ENCODE peak calls at places on chromosomes 11 and 22, in four cellular contexts. V, H, L and D are unnamed samples.

GRCh38 chr22:25970348-25970995 is 198.8 kb upstream of the SEZ6L start:
- DNase-seq in V (no peak), H (no peak), L (no peak), D (no peak)

GRCh38 chr11:69290791-69291190 is 3.2 kb upstream of the MYEOV start:
- DNase-seq in V (no peak), L (no peak), H (no peak), D (no peak)

GRCh38 chr11:9072790-9073189 is 18.6 kb downstream of the SCUBE2 start:
- DNase-seq in V (no peak), L (no peak), H (no peak), D (no peak)

GRCh38 chr22:27090595-27090994 is 433.2 kb downstream of the MIAT start:
- DNase-seq in L (no peak), H (no peak), V (no peak), D (no peak)

GRCh38 chr11:66311965-66312548 is 4.8 kb downstream of the CD248 start:
- DNase-seq in V (peak), H (peak), L (peak), D (peak)

GRCh38 chr11:43573233-43573632 is 107.3 kb upstream of the HSD17B12 start:
- DNase-seq in V (no peak), H (peak), L (no peak), D (peak)

GRCh38 chr11:72617080-72617744 is 57.0 kb downstream of the PDE2A start:
- DNase-seq in V (no peak), H (no peak), L (no peak), D (peak)

GRCh38 chr11:76436020-76436419 is 8.8 kb upstream of the EMSY start:
- DNase-seq in H (no peak), L (no peak), V (no peak), D (no peak)

GRCh38 chr11:26867286-26867685 is 126.6 kb upstream of the FIBIN start:
- DNase-seq in L (no peak), H (no peak), V (no peak), D (no peak)

GRCh38 chr11:77171885-77172665 is 44.0 kb downstream of the MYO7A start:
- DNase-seq in L (no peak), V (no peak), H (peak), D (no peak)

GRCh38 chr11:12687740-12688139 is 13.5 kb downstream of the TEAD1 start:
- DNase-seq in L (no peak), V (no peak), H (no peak), D (no peak)

GRCh38 chr22:43319661-43320486 is 23.3 kb downstream of the SCUBE1 start:
- DNase-seq in H (no peak), L (no peak), V (no peak), D (no peak)

GRCh38 chr11:103108933-103109817 is at the start of gene DYNC2H1:
- DNase-seq in V (peak), L (peak), H (peak), D (peak)
- H3K4me3 ChIP-seq in V (peak), L (peak), H (peak), D (peak)

DNA sequence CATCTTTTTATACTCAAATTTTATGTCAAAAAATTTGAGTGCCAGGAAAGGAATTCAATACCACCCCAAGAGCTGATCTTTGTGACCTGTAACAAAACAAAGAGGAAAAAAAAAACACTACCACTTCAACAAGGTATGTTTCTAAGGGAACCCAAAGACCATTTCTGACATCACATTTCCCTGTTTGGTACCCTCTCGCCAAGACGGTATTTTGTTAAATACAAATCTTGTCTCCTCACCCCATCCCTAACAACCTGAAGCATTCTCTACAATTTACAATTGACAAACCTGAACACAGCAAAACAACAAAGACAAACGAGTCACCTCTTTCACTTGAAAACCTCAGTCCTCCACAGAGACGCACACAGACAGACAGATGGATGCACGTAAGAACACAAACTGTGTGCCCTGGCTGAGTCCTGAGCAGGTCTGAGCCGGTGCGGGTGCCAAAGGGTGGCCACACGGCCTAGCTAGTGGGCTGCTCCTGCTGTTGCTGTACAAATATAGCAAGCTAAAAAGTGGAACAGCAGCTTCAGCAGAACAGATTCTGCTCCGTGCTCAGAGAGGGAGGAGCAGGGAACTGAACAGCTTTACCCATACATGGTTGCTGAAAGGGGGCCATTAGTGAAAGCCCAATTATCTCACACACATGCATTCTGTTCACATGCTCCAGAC is 28.6 kb downstream of the CELF1 start:
- DNase-seq in H (no peak), V (no peak), L (no peak), D (no peak)
- TF ChIP-seq MAX in H (no peak), V (no peak), L (no peak), D (no peak)

GRCh38 chr11:3906166-3906565 is 50.7 kb downstream of the STIM1 start:
- DNase-seq in L (no peak), H (no peak), V (peak), D (no peak)

GRCh38 chr11:3904228-3904627 is 48.8 kb downstream of the STIM1 start:
- DNase-seq in H (no peak), L (no peak), V (no peak), D (no peak)

GRCh38 chr11:3903207-3903896 is 47.9 kb downstream of the STIM1 start:
- DNase-seq in L (no peak), V (no peak), H (no peak), D (peak)

GRCh38 chr11:3907590-3907989 is 52.1 kb downstream of the STIM1 start:
- DNase-seq in H (no peak), V (no peak), L (no peak), D (no peak)

DNA sequence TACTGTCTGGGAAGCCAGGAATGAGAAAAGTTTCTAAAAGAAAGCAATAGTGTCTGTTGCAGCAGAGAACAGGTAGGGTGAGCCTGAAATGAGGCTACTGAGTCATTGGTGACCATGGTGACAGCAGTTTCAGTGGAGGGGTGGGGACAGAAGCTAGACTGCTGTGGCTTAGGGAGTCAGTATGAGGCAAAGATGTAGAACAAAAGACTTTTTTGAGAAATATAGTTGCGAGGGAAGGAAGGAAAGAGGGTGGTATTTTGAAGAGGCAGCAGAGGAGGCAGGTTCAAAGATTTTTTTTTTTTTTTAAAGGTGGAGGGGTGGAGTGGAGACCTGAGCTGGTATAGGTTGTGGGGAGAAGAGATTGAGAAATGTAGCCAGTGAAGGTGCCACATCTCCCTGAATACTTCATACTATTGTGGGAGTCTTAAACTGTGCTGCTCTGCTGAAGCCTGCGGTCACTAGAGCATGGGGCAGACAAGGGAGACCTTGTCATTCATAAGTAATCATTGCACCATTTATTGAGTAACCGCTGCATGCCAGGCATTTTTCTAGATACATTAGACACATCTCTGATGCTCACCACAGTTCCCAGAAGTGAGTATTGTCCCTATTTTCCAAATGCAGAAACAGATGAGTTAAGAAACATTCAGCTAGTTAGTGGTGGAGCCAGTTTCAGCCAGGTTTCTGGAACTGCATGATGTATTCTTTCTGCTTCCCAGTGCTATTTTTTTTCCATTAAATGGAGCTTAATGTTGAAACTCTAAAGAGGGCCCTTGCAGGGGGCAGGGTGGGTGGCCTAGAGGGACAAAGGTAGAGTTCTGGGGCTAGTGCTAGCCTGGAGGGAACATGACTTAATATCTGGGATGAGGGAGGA is 49.9 kb downstream of the STIM1 start:
- DNase-seq in H (peak), L (no peak), V (peak), D (peak)
- TF ChIP-seq MYC in H (no peak), L (no peak), V (no peak), D (peak)

GRCh38 chr11:122140535-122140934 is 24.5 kb upstream of the BLID start:
- DNase-seq in L (no peak), V (no peak), H (no peak), D (no peak)

GRCh38 chr11:122139595-122139866 is 23.5 kb upstream of the BLID start:
- DNase-seq in L (no peak), V (no peak), H (peak), D (no peak)

GRCh38 chr11:122138759-122139594 is 23.0 kb upstream of the BLID start:
- DNase-seq in L (no peak), H (no peak), V (no peak), D (no peak)

GRCh38 chr11:122144752-122145151 is 28.7 kb upstream of the BLID start:
- DNase-seq in V (no peak), H (no peak), L (no peak), D (no peak)

DNA sequence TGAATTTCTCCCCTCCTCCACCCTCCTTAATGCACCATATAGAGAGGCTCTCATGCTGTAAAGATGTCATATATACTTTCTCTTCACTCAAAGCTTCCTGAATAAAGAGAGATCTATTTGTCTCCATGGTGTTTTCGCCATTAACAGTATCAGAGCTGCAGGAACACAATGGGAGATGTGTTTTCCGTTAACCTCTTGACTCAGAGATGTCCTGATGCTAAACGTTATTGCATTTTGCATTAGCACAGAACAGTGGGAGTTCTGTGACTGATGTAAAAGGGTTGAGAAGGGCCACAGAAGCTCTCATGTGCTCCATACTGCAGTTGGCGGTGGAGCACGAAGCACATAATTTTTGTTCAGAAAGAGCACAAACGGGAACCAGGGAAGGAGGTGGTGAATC is 25.7 kb upstream of the BLID start:
- DNase-seq in H (no peak), V (no peak), L (no peak), D (no peak)
- H3K4me3 ChIP-seq in H (no peak), V (no peak), L (no peak), D (no peak)

GRCh38 chr11:20759541-20759940 is 90.2 kb downstream of the NELL1 start:
- DNase-seq in L (no peak), H (no peak), V (no peak), D (no peak)

GRCh38 chr11:20762112-20762511 is 92.7 kb downstream of the NELL1 start:
- DNase-seq in V (no peak), L (no peak), H (no peak), D (no peak)

GRCh38 chr11:20762980-20763379 is 93.6 kb downstream of the NELL1 start:
- DNase-seq in V (no peak), L (no peak), H (no peak), D (no peak)
- TF ChIP-seq MAX in V (no peak), L (no peak), H (no peak), D (no peak)

GRCh38 chr11:109853156-109853776 is 239.9 kb upstream of the ZC3H12C start:
- DNase-seq in V (no peak), H (peak), L (peak), D (peak)
- TF ChIP-seq MYC in V (no peak), H (no peak), L (no peak), D (no peak)

DNA sequence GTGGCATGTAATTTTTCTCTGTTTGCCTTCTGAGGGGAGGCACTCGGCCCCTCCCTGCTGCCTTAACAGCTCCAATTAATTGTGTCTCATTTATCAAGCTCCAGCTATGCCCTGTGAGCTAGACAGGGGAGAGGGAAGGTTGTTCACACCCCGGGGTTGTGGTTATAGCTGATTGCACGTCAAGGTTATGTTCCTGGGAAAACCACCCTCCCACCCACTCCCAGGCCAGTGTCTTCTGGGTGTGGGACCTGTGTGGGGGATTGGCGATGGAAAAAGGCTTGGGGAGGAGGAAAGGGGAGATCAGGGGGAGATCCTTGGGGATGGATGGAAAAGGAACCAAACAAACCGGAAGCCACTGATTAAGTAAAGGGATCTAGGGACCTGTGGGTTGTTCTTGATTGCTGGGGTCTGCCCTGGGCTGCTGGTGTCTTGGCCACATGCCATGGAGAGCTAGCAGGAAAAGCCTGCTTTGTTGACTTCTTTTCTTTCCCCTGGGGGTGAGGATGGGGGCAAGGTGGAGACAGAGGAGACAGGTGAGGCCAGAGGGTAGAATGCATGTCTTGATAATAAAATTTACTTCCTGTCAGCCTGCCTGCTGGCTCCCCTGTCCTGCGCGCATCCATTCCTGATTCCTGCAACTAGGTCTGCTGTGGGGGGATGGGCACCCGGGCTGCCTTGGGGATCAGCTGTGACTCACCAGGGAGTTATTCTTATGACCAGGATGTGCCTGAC is 13.5 kb upstream of the SORL1-AS1 start:
- DNase-seq in H (peak), L (no peak), V (peak), D (peak)
- H3K4me3 ChIP-seq in H (no peak), L (peak), V (no peak), D (no peak)

DNA sequence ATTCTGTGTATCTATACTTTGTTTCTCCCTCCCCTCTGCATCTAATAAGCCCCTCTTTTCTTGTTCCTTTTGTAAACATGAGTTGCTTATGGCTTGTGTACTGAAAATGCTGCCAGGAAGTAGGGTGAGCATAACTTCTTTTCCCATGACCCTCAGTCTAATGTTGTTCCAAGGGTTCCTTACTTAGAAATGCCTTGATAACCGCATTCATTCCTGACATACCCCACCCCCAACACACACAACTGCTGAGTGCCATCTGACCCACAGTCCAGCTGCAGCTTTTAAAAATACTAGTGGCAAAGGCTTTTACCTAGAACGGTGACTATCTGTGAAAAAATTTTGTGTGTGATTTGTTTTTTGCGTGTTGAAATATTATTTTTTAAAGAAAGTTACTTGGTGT is 52.5 kb downstream of the ARHGAP42 start:
- DNase-seq in H (peak), V (no peak), L (no peak), D (no peak)
- TF ChIP-seq MAX in H (no peak), V (no peak), L (no peak), D (no peak)